ENCODE peak calls at places on chromosome 13, in ten cellular contexts. One of them, this sample, is unnamed.

GRCh38 chr13:31970237-31970930 is 61.2 kb upstream of the FRY start:
- DNase-seq in activated CD4-positive, alpha-beta T cell treated with anti-CD3 and anti-CD28 coated beads, Interleukin-2, amount 50 U/mL, for 24 hours: no peak
- DNase-seq in EL: peak; percentile 88
- DNase-seq in H4: no peak
- DNase-seq in astrocyte of the spinal cord: peak; percentile 59
- DNase-seq in hepatic stellate cell: peak; percentile 60
- DNase-seq in AG08395: peak; percentile 80
- DNase-seq in smooth muscle cell of the brain vasculature: no peak
- DNase-seq in Right ventricle myocardium superior: no peak
- DNase-seq in activated CD8-positive, alpha-beta T cell treated with anti-CD3 and anti-CD28 coated beads for 36 hours: no peak
- DNase-seq in this sample: no peak

GRCh38 chr13:98276486-98276885 is 99.4 kb upstream of the RNF113B start:
- DNase-seq in activated CD4-positive, alpha-beta T cell treated with anti-CD3 and anti-CD28 coated beads, Interleukin-2, amount 50 U/mL, for 24 hours: no peak
- DNase-seq in EL: no peak
- DNase-seq in H4: no peak
- DNase-seq in astrocyte of the spinal cord: no peak
- DNase-seq in hepatic stellate cell: no peak
- DNase-seq in AG08395: no peak
- DNase-seq in smooth muscle cell of the brain vasculature: no peak
- DNase-seq in Right ventricle myocardium superior: no peak
- DNase-seq in activated CD8-positive, alpha-beta T cell treated with anti-CD3 and anti-CD28 coated beads for 36 hours: no peak
- DNase-seq in this sample: no peak

GRCh38 chr13:98507060-98507797 is 69.7 kb downstream of the STK24 start:
- DNase-seq in activated CD4-positive, alpha-beta T cell treated with anti-CD3 and anti-CD28 coated beads, Interleukin-2, amount 50 U/mL, for 24 hours: no peak
- DNase-seq in EL: peak; percentile 59
- DNase-seq in H4: no peak
- DNase-seq in astrocyte of the spinal cord: peak; percentile 56
- DNase-seq in hepatic stellate cell: no peak
- DNase-seq in AG08395: no peak
- DNase-seq in smooth muscle cell of the brain vasculature: no peak
- DNase-seq in Right ventricle myocardium superior: peak; percentile 82
- DNase-seq in activated CD8-positive, alpha-beta T cell treated with anti-CD3 and anti-CD28 coated beads for 36 hours: no peak
- DNase-seq in this sample: no peak

GRCh38 chr13:51590966-51591627 is 6.8 kb downstream of the WDFY2 start:
- DNase-seq in activated CD4-positive, alpha-beta T cell treated with anti-CD3 and anti-CD28 coated beads, Interleukin-2, amount 50 U/mL, for 24 hours: no peak
- DNase-seq in EL: peak; percentile 96
- DNase-seq in H4: peak; percentile 38
- DNase-seq in astrocyte of the spinal cord: peak; percentile 64
- DNase-seq in hepatic stellate cell: peak; percentile 62
- DNase-seq in AG08395: peak; percentile 86
- DNase-seq in smooth muscle cell of the brain vasculature: peak; percentile 49
- DNase-seq in Right ventricle myocardium superior: no peak
- DNase-seq in activated CD8-positive, alpha-beta T cell treated with anti-CD3 and anti-CD28 coated beads for 36 hours: no peak
- DNase-seq in this sample: no peak

GRCh38 chr13:29936051-29936813 is 85.8 kb upstream of the UBL3 start:
- DNase-seq in activated CD4-positive, alpha-beta T cell treated with anti-CD3 and anti-CD28 coated beads, Interleukin-2, amount 50 U/mL, for 24 hours: no peak
- DNase-seq in EL: no peak
- DNase-seq in H4: no peak
- DNase-seq in astrocyte of the spinal cord: no peak
- DNase-seq in hepatic stellate cell: no peak
- DNase-seq in AG08395: no peak
- DNase-seq in smooth muscle cell of the brain vasculature: no peak
- DNase-seq in Right ventricle myocardium superior: no peak
- DNase-seq in activated CD8-positive, alpha-beta T cell treated with anti-CD3 and anti-CD28 coated beads for 36 hours: peak; percentile 24
- DNase-seq in this sample: no peak

GRCh38 chr13:113410472-113411201 is 42.7 kb downstream of the ADPRHL1 start:
- DNase-seq in activated CD4-positive, alpha-beta T cell treated with anti-CD3 and anti-CD28 coated beads, Interleukin-2, amount 50 U/mL, for 24 hours: no peak
- DNase-seq in EL: peak; percentile 85
- DNase-seq in H4: peak; percentile 87
- DNase-seq in astrocyte of the spinal cord: peak; percentile 88
- DNase-seq in hepatic stellate cell: peak; percentile 95
- DNase-seq in AG08395: peak; percentile 85
- DNase-seq in smooth muscle cell of the brain vasculature: peak; percentile 49
- DNase-seq in Right ventricle myocardium superior: peak; percentile 40
- DNase-seq in activated CD8-positive, alpha-beta T cell treated with anti-CD3 and anti-CD28 coated beads for 36 hours: peak; percentile 12
- DNase-seq in this sample: no peak

GRCh38 chr13:105278797-105279425 is 1256.6 kb downstream of the EFNB2 start:
- DNase-seq in activated CD4-positive, alpha-beta T cell treated with anti-CD3 and anti-CD28 coated beads, Interleukin-2, amount 50 U/mL, for 24 hours: no peak
- DNase-seq in EL: no peak
- DNase-seq in H4: no peak
- DNase-seq in astrocyte of the spinal cord: no peak
- DNase-seq in hepatic stellate cell: no peak
- DNase-seq in AG08395: no peak
- DNase-seq in smooth muscle cell of the brain vasculature: no peak
- DNase-seq in Right ventricle myocardium superior: no peak
- DNase-seq in activated CD8-positive, alpha-beta T cell treated with anti-CD3 and anti-CD28 coated beads for 36 hours: no peak
- DNase-seq in this sample: no peak

GRCh38 chr13:31225998-31226675 is 26.4 kb downstream of the B3GLCT start:
- DNase-seq in activated CD4-positive, alpha-beta T cell treated with anti-CD3 and anti-CD28 coated beads, Interleukin-2, amount 50 U/mL, for 24 hours: no peak
- DNase-seq in EL: no peak
- DNase-seq in H4: no peak
- DNase-seq in astrocyte of the spinal cord: no peak
- DNase-seq in hepatic stellate cell: no peak
- DNase-seq in AG08395: no peak
- DNase-seq in smooth muscle cell of the brain vasculature: no peak
- DNase-seq in Right ventricle myocardium superior: no peak
- DNase-seq in activated CD8-positive, alpha-beta T cell treated with anti-CD3 and anti-CD28 coated beads for 36 hours: no peak
- DNase-seq in this sample: no peak

GRCh38 chr13:29922896-29923295 is 72.5 kb upstream of the UBL3 start:
- DNase-seq in activated CD4-positive, alpha-beta T cell treated with anti-CD3 and anti-CD28 coated beads, Interleukin-2, amount 50 U/mL, for 24 hours: no peak
- DNase-seq in EL: peak; percentile 65
- DNase-seq in H4: no peak
- DNase-seq in astrocyte of the spinal cord: peak; percentile 82
- DNase-seq in hepatic stellate cell: no peak
- DNase-seq in AG08395: peak; percentile 61
- DNase-seq in smooth muscle cell of the brain vasculature: no peak
- DNase-seq in Right ventricle myocardium superior: no peak
- DNase-seq in activated CD8-positive, alpha-beta T cell treated with anti-CD3 and anti-CD28 coated beads for 36 hours: no peak
- DNase-seq in this sample: no peak

GRCh38 chr13:99269627-99270252 is 11.6 kb upstream of the GPR18 start:
- DNase-seq in activated CD4-positive, alpha-beta T cell treated with anti-CD3 and anti-CD28 coated beads, Interleukin-2, amount 50 U/mL, for 24 hours: no peak
- DNase-seq in EL: peak; percentile 48
- DNase-seq in H4: peak; percentile 8
- DNase-seq in astrocyte of the spinal cord: peak; percentile 76
- DNase-seq in hepatic stellate cell: peak; percentile 22
- DNase-seq in AG08395: peak; percentile 67
- DNase-seq in smooth muscle cell of the brain vasculature: peak; percentile 23
- DNase-seq in Right ventricle myocardium superior: no peak
- DNase-seq in activated CD8-positive, alpha-beta T cell treated with anti-CD3 and anti-CD28 coated beads for 36 hours: peak; percentile 38
- DNase-seq in this sample: peak; percentile 28

GRCh38 chr13:87671031-87671823 is at the start of gene SLITRK5:
- DNase-seq in activated CD4-positive, alpha-beta T cell treated with anti-CD3 and anti-CD28 coated beads, Interleukin-2, amount 50 U/mL, for 24 hours: peak; percentile 42
- DNase-seq in EL: peak; percentile 28
- DNase-seq in H4: peak; percentile 75
- DNase-seq in astrocyte of the spinal cord: peak; percentile 87
- DNase-seq in hepatic stellate cell: peak; percentile 43
- DNase-seq in AG08395: peak; percentile 63
- DNase-seq in smooth muscle cell of the brain vasculature: no peak
- DNase-seq in Right ventricle myocardium superior: peak; percentile 78
- DNase-seq in activated CD8-positive, alpha-beta T cell treated with anti-CD3 and anti-CD28 coated beads for 36 hours: peak; percentile 73
- DNase-seq in this sample: peak; percentile 71

GRCh38 chr13:40777166-40777956 is 6.4 kb upstream of the MRPS31 start:
- DNase-seq in activated CD4-positive, alpha-beta T cell treated with anti-CD3 and anti-CD28 coated beads, Interleukin-2, amount 50 U/mL, for 24 hours: peak; percentile 43
- DNase-seq in EL: peak; percentile 61
- DNase-seq in H4: peak; percentile 31
- DNase-seq in astrocyte of the spinal cord: peak; percentile 65
- DNase-seq in hepatic stellate cell: no peak
- DNase-seq in AG08395: peak; percentile 58
- DNase-seq in smooth muscle cell of the brain vasculature: no peak
- DNase-seq in Right ventricle myocardium superior: no peak
- DNase-seq in activated CD8-positive, alpha-beta T cell treated with anti-CD3 and anti-CD28 coated beads for 36 hours: peak; percentile 60
- DNase-seq in this sample: peak; percentile 75

GRCh38 chr13:101449971-101450748 is 2.3 kb upstream of the ITGBL1 start:
- DNase-seq in activated CD4-positive, alpha-beta T cell treated with anti-CD3 and anti-CD28 coated beads, Interleukin-2, amount 50 U/mL, for 24 hours: no peak
- DNase-seq in EL: peak; percentile 91
- DNase-seq in H4: peak; percentile 60
- DNase-seq in astrocyte of the spinal cord: peak; percentile 91
- DNase-seq in hepatic stellate cell: peak; percentile 55
- DNase-seq in AG08395: peak; percentile 72
- DNase-seq in smooth muscle cell of the brain vasculature: no peak
- DNase-seq in Right ventricle myocardium superior: no peak
- DNase-seq in activated CD8-positive, alpha-beta T cell treated with anti-CD3 and anti-CD28 coated beads for 36 hours: no peak
- DNase-seq in this sample: no peak

GRCh38 chr13:98937911-98938381 is 39.9 kb downstream of the DOCK9 start:
- DNase-seq in activated CD4-positive, alpha-beta T cell treated with anti-CD3 and anti-CD28 coated beads, Interleukin-2, amount 50 U/mL, for 24 hours: no peak
- DNase-seq in EL: no peak
- DNase-seq in H4: no peak
- DNase-seq in astrocyte of the spinal cord: peak; percentile 63
- DNase-seq in hepatic stellate cell: no peak
- DNase-seq in AG08395: no peak
- DNase-seq in smooth muscle cell of the brain vasculature: no peak
- DNase-seq in Right ventricle myocardium superior: no peak
- DNase-seq in activated CD8-positive, alpha-beta T cell treated with anti-CD3 and anti-CD28 coated beads for 36 hours: no peak
- DNase-seq in this sample: no peak

GRCh38 chr13:22285867-22286632 is 615.2 kb downstream of the FGF9 start:
- DNase-seq in activated CD4-positive, alpha-beta T cell treated with anti-CD3 and anti-CD28 coated beads, Interleukin-2, amount 50 U/mL, for 24 hours: no peak
- DNase-seq in EL: no peak
- DNase-seq in H4: no peak
- DNase-seq in astrocyte of the spinal cord: no peak
- DNase-seq in hepatic stellate cell: no peak
- DNase-seq in AG08395: no peak
- DNase-seq in smooth muscle cell of the brain vasculature: no peak
- DNase-seq in Right ventricle myocardium superior: no peak
- DNase-seq in activated CD8-positive, alpha-beta T cell treated with anti-CD3 and anti-CD28 coated beads for 36 hours: no peak
- DNase-seq in this sample: no peak

GRCh38 chr13:99955107-99955746 is 16.3 kb downstream of the ZIC5 start:
- DNase-seq in activated CD4-positive, alpha-beta T cell treated with anti-CD3 and anti-CD28 coated beads, Interleukin-2, amount 50 U/mL, for 24 hours: no peak
- DNase-seq in EL: no peak
- DNase-seq in H4: no peak
- DNase-seq in astrocyte of the spinal cord: no peak
- DNase-seq in hepatic stellate cell: no peak
- DNase-seq in AG08395: no peak
- DNase-seq in smooth muscle cell of the brain vasculature: no peak
- DNase-seq in Right ventricle myocardium superior: no peak
- DNase-seq in activated CD8-positive, alpha-beta T cell treated with anti-CD3 and anti-CD28 coated beads for 36 hours: no peak
- DNase-seq in this sample: no peak

GRCh38 chr13:40528881-40529280 is 137.6 kb downstream of the FOXO1 start:
- DNase-seq in activated CD4-positive, alpha-beta T cell treated with anti-CD3 and anti-CD28 coated beads, Interleukin-2, amount 50 U/mL, for 24 hours: no peak
- DNase-seq in EL: peak; percentile 6
- DNase-seq in H4: no peak
- DNase-seq in astrocyte of the spinal cord: no peak
- DNase-seq in hepatic stellate cell: no peak
- DNase-seq in AG08395: no peak
- DNase-seq in smooth muscle cell of the brain vasculature: no peak
- DNase-seq in Right ventricle myocardium superior: no peak
- DNase-seq in activated CD8-positive, alpha-beta T cell treated with anti-CD3 and anti-CD28 coated beads for 36 hours: no peak
- DNase-seq in this sample: no peak

GRCh38 chr13:60584976-60585375 is 188.0 kb downstream of the TDRD3 start:
- DNase-seq in activated CD4-positive, alpha-beta T cell treated with anti-CD3 and anti-CD28 coated beads, Interleukin-2, amount 50 U/mL, for 24 hours: no peak
- DNase-seq in EL: no peak
- DNase-seq in H4: no peak
- DNase-seq in astrocyte of the spinal cord: peak; percentile 62
- DNase-seq in hepatic stellate cell: no peak
- DNase-seq in AG08395: no peak
- DNase-seq in smooth muscle cell of the brain vasculature: no peak
- DNase-seq in Right ventricle myocardium superior: no peak
- DNase-seq in activated CD8-positive, alpha-beta T cell treated with anti-CD3 and anti-CD28 coated beads for 36 hours: no peak
- DNase-seq in this sample: no peak

GRCh38 chr13:102399791-102400618 is 1.8 kb downstream of the FGF14 start:
- DNase-seq in activated CD4-positive, alpha-beta T cell treated with anti-CD3 and anti-CD28 coated beads, Interleukin-2, amount 50 U/mL, for 24 hours: no peak
- DNase-seq in EL: no peak
- DNase-seq in H4: no peak
- DNase-seq in astrocyte of the spinal cord: no peak
- DNase-seq in hepatic stellate cell: peak; percentile 20
- DNase-seq in AG08395: peak; percentile 9
- DNase-seq in smooth muscle cell of the brain vasculature: no peak
- DNase-seq in Right ventricle myocardium superior: peak; percentile 46
- DNase-seq in activated CD8-positive, alpha-beta T cell treated with anti-CD3 and anti-CD28 coated beads for 36 hours: peak; percentile 26
- DNase-seq in this sample: peak; percentile 25

GRCh38 chr13:44732503-44733098 is 156.5 kb upstream of the TSC22D1 start:
- DNase-seq in activated CD4-positive, alpha-beta T cell treated with anti-CD3 and anti-CD28 coated beads, Interleukin-2, amount 50 U/mL, for 24 hours: no peak
- DNase-seq in EL: no peak
- DNase-seq in H4: peak; percentile 17
- DNase-seq in astrocyte of the spinal cord: no peak
- DNase-seq in hepatic stellate cell: no peak
- DNase-seq in AG08395: no peak
- DNase-seq in smooth muscle cell of the brain vasculature: no peak
- DNase-seq in Right ventricle myocardium superior: no peak
- DNase-seq in activated CD8-positive, alpha-beta T cell treated with anti-CD3 and anti-CD28 coated beads for 36 hours: no peak
- DNase-seq in this sample: no peak

GRCh38 chr13:96091164-96091931 is 1.4 kb downstream of the HS6ST3 start:
- DNase-seq in activated CD4-positive, alpha-beta T cell treated with anti-CD3 and anti-CD28 coated beads, Interleukin-2, amount 50 U/mL, for 24 hours: no peak
- DNase-seq in EL: no peak
- DNase-seq in H4: no peak
- DNase-seq in astrocyte of the spinal cord: peak; percentile 7
- DNase-seq in hepatic stellate cell: no peak
- DNase-seq in AG08395: no peak
- DNase-seq in smooth muscle cell of the brain vasculature: no peak
- DNase-seq in Right ventricle myocardium superior: peak; percentile 45
- DNase-seq in activated CD8-positive, alpha-beta T cell treated with anti-CD3 and anti-CD28 coated beads for 36 hours: no peak
- DNase-seq in this sample: peak; percentile 68

GRCh38 chr13:113207890-113208423 is 512 bp downstream of the PCID2 start:
- DNase-seq in activated CD4-positive, alpha-beta T cell treated with anti-CD3 and anti-CD28 coated beads, Interleukin-2, amount 50 U/mL, for 24 hours: no peak
- DNase-seq in EL: peak; percentile 61
- DNase-seq in H4: no peak
- DNase-seq in astrocyte of the spinal cord: peak; percentile 43
- DNase-seq in hepatic stellate cell: peak; percentile 47
- DNase-seq in AG08395: peak; percentile 46
- DNase-seq in smooth muscle cell of the brain vasculature: no peak
- DNase-seq in Right ventricle myocardium superior: peak; percentile 57
- DNase-seq in activated CD8-positive, alpha-beta T cell treated with anti-CD3 and anti-CD28 coated beads for 36 hours: peak; percentile 24
- DNase-seq in this sample: peak; percentile 55

GRCh38 chr13:30856004-30856790 is 49.9 kb upstream of the MEDAG start:
- DNase-seq in activated CD4-positive, alpha-beta T cell treated with anti-CD3 and anti-CD28 coated beads, Interleukin-2, amount 50 U/mL, for 24 hours: no peak
- DNase-seq in EL: no peak
- DNase-seq in H4: no peak
- DNase-seq in astrocyte of the spinal cord: no peak
- DNase-seq in hepatic stellate cell: no peak
- DNase-seq in AG08395: no peak
- DNase-seq in smooth muscle cell of the brain vasculature: no peak
- DNase-seq in Right ventricle myocardium superior: no peak
- DNase-seq in activated CD8-positive, alpha-beta T cell treated with anti-CD3 and anti-CD28 coated beads for 36 hours: no peak
- DNase-seq in this sample: no peak

GRCh38 chr13:48904668-48905290 is 70.9 kb upstream of the FNDC3A start:
- DNase-seq in activated CD4-positive, alpha-beta T cell treated with anti-CD3 and anti-CD28 coated beads, Interleukin-2, amount 50 U/mL, for 24 hours: no peak
- DNase-seq in EL: no peak
- DNase-seq in H4: no peak
- DNase-seq in astrocyte of the spinal cord: no peak
- DNase-seq in hepatic stellate cell: no peak
- DNase-seq in AG08395: no peak
- DNase-seq in smooth muscle cell of the brain vasculature: no peak
- DNase-seq in Right ventricle myocardium superior: no peak
- DNase-seq in activated CD8-positive, alpha-beta T cell treated with anti-CD3 and anti-CD28 coated beads for 36 hours: no peak
- DNase-seq in this sample: no peak

GRCh38 chr13:107851670-107852460 is 363.5 kb downstream of the LIG4 start:
- DNase-seq in activated CD4-positive, alpha-beta T cell treated with anti-CD3 and anti-CD28 coated beads, Interleukin-2, amount 50 U/mL, for 24 hours: no peak
- DNase-seq in EL: no peak
- DNase-seq in H4: peak; percentile 6
- DNase-seq in astrocyte of the spinal cord: no peak
- DNase-seq in hepatic stellate cell: no peak
- DNase-seq in AG08395: no peak
- DNase-seq in smooth muscle cell of the brain vasculature: no peak
- DNase-seq in Right ventricle myocardium superior: no peak
- DNase-seq in activated CD8-positive, alpha-beta T cell treated with anti-CD3 and anti-CD28 coated beads for 36 hours: no peak
- DNase-seq in this sample: no peak

GRCh38 chr13:111898956-111899713 is 167.8 kb upstream of the SOX1 start:
- DNase-seq in activated CD4-positive, alpha-beta T cell treated with anti-CD3 and anti-CD28 coated beads, Interleukin-2, amount 50 U/mL, for 24 hours: no peak
- DNase-seq in EL: no peak
- DNase-seq in H4: no peak
- DNase-seq in astrocyte of the spinal cord: no peak
- DNase-seq in hepatic stellate cell: no peak
- DNase-seq in AG08395: no peak
- DNase-seq in smooth muscle cell of the brain vasculature: no peak
- DNase-seq in Right ventricle myocardium superior: no peak
- DNase-seq in activated CD8-positive, alpha-beta T cell treated with anti-CD3 and anti-CD28 coated beads for 36 hours: no peak
- DNase-seq in this sample: no peak

GRCh38 chr13:20713014-20713376 is 9.5 kb downstream of the IL17D start:
- DNase-seq in activated CD4-positive, alpha-beta T cell treated with anti-CD3 and anti-CD28 coated beads, Interleukin-2, amount 50 U/mL, for 24 hours: no peak
- DNase-seq in EL: no peak
- DNase-seq in H4: no peak
- DNase-seq in astrocyte of the spinal cord: peak; percentile 20
- DNase-seq in hepatic stellate cell: no peak
- DNase-seq in AG08395: no peak
- DNase-seq in smooth muscle cell of the brain vasculature: no peak
- DNase-seq in Right ventricle myocardium superior: no peak
- DNase-seq in activated CD8-positive, alpha-beta T cell treated with anti-CD3 and anti-CD28 coated beads for 36 hours: no peak
- DNase-seq in this sample: no peak

GRCh38 chr13:24887759-24888158 is 123.8 kb downstream of the RNF17 start:
- DNase-seq in activated CD4-positive, alpha-beta T cell treated with anti-CD3 and anti-CD28 coated beads, Interleukin-2, amount 50 U/mL, for 24 hours: no peak
- DNase-seq in EL: no peak
- DNase-seq in H4: no peak
- DNase-seq in astrocyte of the spinal cord: no peak
- DNase-seq in hepatic stellate cell: no peak
- DNase-seq in AG08395: no peak
- DNase-seq in smooth muscle cell of the brain vasculature: no peak
- DNase-seq in Right ventricle myocardium superior: no peak
- DNase-seq in activated CD8-positive, alpha-beta T cell treated with anti-CD3 and anti-CD28 coated beads for 36 hours: no peak
- DNase-seq in this sample: no peak

This sample was measured in NCI-H1930.